ENCODE peak calls at places on chromosome 10, in four cellular contexts. A is left ventricle myocardium inferior, I is GM23338, K is sigmoid colon. L is an unnamed sample. For H3K4me1, the result is how much of the 10 kb centered on the place peaks cover.

GRCh38 chr10:73247509-73248258 is 629 bp upstream of the DNAJC9 start:
- DNase-seq in A (no peak), I (peak), K (no peak), L (no peak)

GRCh38 chr10:37476285-37476684 is 350.9 kb downstream of the ANKRD30A start:
- DNase-seq in A (no peak), I (no peak), K (no peak), L (no peak)

GRCh38 chr10:108421256-108421655 is 1256.8 kb upstream of the SORCS1 start:
- DNase-seq in A (no peak), I (no peak), K (no peak), L (no peak)

GRCh38 chr10:93462371-93462770 is 19.8 kb downstream of the MYOF start:
- DNase-seq in A (no peak), I (no peak), K (no peak), L (no peak)

GRCh38 chr10:397321-398068 is 262.2 kb downstream of the ZMYND11 start:
- DNase-seq in A (no peak), I (peak), K (no peak), L (no peak)

GRCh38 chr10:79336739-79337138 is 10.5 kb upstream of the PPIF start:
- DNase-seq in A (no peak), I (peak), K (peak), L (no peak)

GRCh38 chr10:108775911-108776475 is 1147.3 kb downstream of the XPNPEP1 start:
- DNase-seq in A (no peak), I (no peak), K (no peak), L (no peak)

GRCh38 chr10:59611048-59611447 is 98.6 kb downstream of the SLC16A9 start:
- DNase-seq in A (no peak), I (no peak), K (no peak), L (no peak)

GRCh38 chr10:76301950-76302349 is 870.5 kb downstream of the LRMDA start:
- DNase-seq in A (no peak), I (no peak), K (no peak), L (no peak)

GRCh38 chr10:118595064-118595420 is 406 bp downstream of the PRLHR start:
- DNase-seq in A (no peak), I (peak), K (no peak), L (no peak)

GRCh38 chr10:93068411-93069244 is 5.1 kb upstream of the CYP26A1 start:
- DNase-seq in A (no peak), I (peak), K (no peak), L (no peak)

GRCh38 chr10:128097783-128098182 is 28.4 kb downstream of the MKI67 start:
- DNase-seq in A (no peak), I (no peak), K (no peak), L (no peak)

GRCh38 chr10:12419279-12419847 is 70.0 kb downstream of the CAMK1D start:
- DNase-seq in A (no peak), I (no peak), K (peak), L (no peak)

GRCh38 chr10:120514035-120514620 is 57.1 kb downstream of the PLPP4 start:
- DNase-seq in A (no peak), I (peak), K (no peak), L (peak)

GRCh38 chr10:12644380-12645144 is 295.2 kb downstream of the CAMK1D start:
- DNase-seq in A (no peak), I (no peak), K (no peak), L (no peak)

GRCh38 chr10:18021725-18022480 is 70.2 kb downstream of the SLC39A12 start:
- DNase-seq in A (no peak), I (no peak), K (no peak), L (no peak)

GRCh38 chr10:113493195-113493594 is 59.7 kb upstream of the HABP2 start:
- DNase-seq in A (no peak), I (no peak), K (no peak), L (no peak)

GRCh38 chr10:129993621-129994020 is 29.5 kb upstream of the EBF3 start:
- DNase-seq in A (no peak), I (no peak), K (no peak), L (no peak)

GRCh38 chr10:89163265-89163995 is 43.7 kb downstream of the CH25H start:
- DNase-seq in A (peak), I (no peak), K (peak), L (peak)

GRCh38 chr10:74058071-74058470 is 60.2 kb downstream of the VCL start:
- DNase-seq in A (no peak), I (no peak), K (no peak), L (no peak)

GRCh38 chr10:19531324-19531723 is 284.9 kb upstream of the PLXDC2 start:
- DNase-seq in A (no peak), I (no peak), K (no peak), L (no peak)

GRCh38 chr10:64011871-64012714 is 490.9 kb downstream of the REEP3 start:
- DNase-seq in A (no peak), I (peak), K (no peak), L (no peak)

GRCh38 chr10:103804866-103805265 is 50.5 kb downstream of the SH3PXD2A start:
- DNase-seq in A (no peak), I (no peak), K (no peak), L (no peak)

GRCh38 chr10:8146650-8147049 is 92.2 kb downstream of the GATA3 start:
- DNase-seq in A (no peak), I (no peak), K (no peak), L (no peak)

GRCh38 chr10:14382022-14382421 is 51.3 kb upstream of the FRMD4A start:
- DNase-seq in A (no peak), I (no peak), K (no peak), L (no peak)

GRCh38 chr10:33142290-33142689 is 184.3 kb upstream of the ITGB1 start:
- DNase-seq in A (peak), I (no peak), K (no peak), L (no peak)
- H3K4me1 ChIP-seq in A (under half), I (under half), K (under half), L (under half)

DNA sequence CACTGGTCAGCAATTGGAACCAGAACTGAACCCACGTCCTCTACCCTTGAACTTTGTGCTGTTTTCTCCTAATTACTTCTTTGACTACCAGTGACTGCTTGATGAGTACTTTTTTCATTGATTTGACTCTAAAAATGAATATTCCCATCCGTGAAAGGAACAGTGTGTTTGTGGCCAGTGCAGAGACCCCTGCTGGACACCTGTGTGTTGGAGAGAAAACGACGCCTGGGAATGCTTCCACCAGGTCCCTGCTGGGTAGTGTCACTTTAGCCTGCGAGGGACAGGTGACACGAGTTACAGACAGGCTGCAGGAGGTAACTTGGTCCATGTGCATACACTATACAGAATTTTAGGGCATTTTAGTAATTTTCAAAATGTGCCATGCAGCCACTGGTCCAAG is 6.8 kb upstream of the GJD4 start:
- DNase-seq in A (no peak), I (peak), K (no peak), L (no peak)
- TF ChIP-seq CTCF in A (peak), I (peak), K (no peak), L (peak)

GRCh38 chr10:77909755-77910375 is 16.7 kb downstream of the DLG5 start:
- DNase-seq in A (no peak), I (no peak), K (no peak), L (peak)
- H3K4me1 ChIP-seq in A (under half), I (under half), K (half or more), L (half or more)

GRCh38 chr10:32377458-32378370 is 30.8 kb upstream of the EPC1 start:
- DNase-seq in A (no peak), I (no peak), K (no peak), L (peak)
- TF ChIP-seq CTCF in A (peak), I (peak), K (no peak), L (peak)

DNA sequence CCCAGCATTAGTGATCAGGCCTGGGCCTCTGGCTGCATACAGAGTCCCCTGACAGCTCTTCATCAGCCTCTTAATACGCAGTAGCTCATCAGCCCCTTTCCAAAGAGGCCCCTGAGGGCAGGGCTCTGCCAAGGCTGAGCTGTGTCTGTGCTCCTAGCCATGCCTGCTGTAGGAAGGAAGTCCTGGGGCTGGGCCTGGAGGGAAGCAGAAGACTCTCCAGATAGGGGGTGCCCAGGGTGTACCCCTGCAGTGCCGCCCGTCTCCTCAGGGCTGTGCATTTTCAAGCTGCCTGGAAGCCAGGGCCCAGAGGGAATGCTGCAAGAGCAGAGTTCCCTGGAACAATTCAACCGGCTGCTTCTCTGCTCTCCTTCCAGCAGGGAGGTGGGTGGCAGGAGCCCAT is 7.3 kb upstream of the RET start:
- DNase-seq in A (no peak), I (no peak), K (no peak), L (no peak)
- H3K4me1 ChIP-seq in A (under half), I (under half), K (under half), L (under half)

GRCh38 chr10:45442670-45443069 is 68.7 kb downstream of the ALOX5 start:
- DNase-seq in A (no peak), I (peak), K (no peak), L (no peak)
- TF ChIP-seq CTCF in A (no peak), I (peak), K (no peak), L (no peak)

GRCh38 chr10:62018141-62018911 is 116.8 kb downstream of the ARID5B start:
- DNase-seq in A (no peak), I (no peak), K (no peak), L (no peak)
- H3K4me1 ChIP-seq in A (half or more), I (under half), K (half or more), L (under half)

GRCh38 chr10:52566471-52567246 is 205.9 kb downstream of the MBL2 start:
- DNase-seq in A (no peak), I (peak), K (no peak), L (no peak)
- TF ChIP-seq CTCF in A (peak), I (peak), K (no peak), L (no peak)

GRCh38 chr10:124652200-124652599 is 92.0 kb downstream of the FAM53B start:
- DNase-seq in A (no peak), I (no peak), K (no peak), L (no peak)

GRCh38 chr10:124652701-124653100 is 91.5 kb downstream of the FAM53B start:
- DNase-seq in A (no peak), I (no peak), K (no peak), L (no peak)

GRCh38 chr10:124650263-124650662 is 93.9 kb downstream of the FAM53B start:
- DNase-seq in A (no peak), I (no peak), K (no peak), L (no peak)

GRCh38 chr10:124650820-124651401 is 93.3 kb downstream of the FAM53B start:
- DNase-seq in A (no peak), I (peak), K (no peak), L (no peak)

DNA sequence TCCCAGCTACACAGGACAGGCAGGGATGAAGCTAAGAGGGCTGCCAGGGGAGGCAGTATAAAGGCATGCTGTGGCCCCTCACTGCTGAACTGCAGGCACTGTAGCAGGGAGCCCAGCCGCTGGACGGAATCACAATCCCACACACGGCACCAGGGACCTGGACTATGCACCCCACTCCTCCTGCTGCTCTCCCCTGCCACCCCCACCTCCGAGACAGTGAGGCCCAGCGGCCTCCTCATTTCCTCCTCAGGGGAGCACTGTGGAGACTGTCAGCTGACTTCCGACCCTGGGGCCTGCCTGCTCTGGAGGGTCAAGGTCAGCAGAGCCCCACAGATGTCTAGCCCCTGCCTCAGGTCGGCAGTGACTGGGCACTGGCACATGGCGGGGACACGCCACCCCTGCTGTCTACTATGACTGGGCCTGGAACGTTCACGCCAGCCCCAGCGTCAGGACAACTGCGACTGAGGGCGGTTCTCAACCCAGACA is 92.7 kb downstream of the FAM53B start:
- DNase-seq in A (no peak), I (no peak), K (no peak), L (no peak)
- H3K4me1 ChIP-seq in A (half or more), I (under half), K (half or more), L (half or more)

GRCh38 chr10:77890097-77890496 is 36.5 kb downstream of the DLG5 start:
- DNase-seq in A (no peak), I (peak), K (no peak), L (no peak)
- TF ChIP-seq CTCF in A (no peak), I (peak), K (no peak), L (no peak)